ENCODE peak calls at places on chromosomes 11 and 22, in six cellular contexts. Z is sigmoid colon, X is left lung, V is cardiac fibroblast, D is fibroblast of villous mesenchyme, O is GM12865. Y is an unnamed sample.

GRCh38 chr11:41281131-41281742 is 178.2 kb downstream of the LRRC4C start:
- DNase-seq in Z (no peak), V (no peak), O (no peak), D (no peak), X (no peak), Y (no peak)

GRCh38 chr22:50310949-50311444 is 3.6 kb upstream of the PLXNB2 start:
- DNase-seq in O (no peak), V (no peak), X (peak; percentile 28), D (no peak), Z (no peak), Y (no peak)

GRCh38 chr22:39253427-39254070 is 8.8 kb upstream of the PDGFB start:
- DNase-seq in O (peak; percentile 45), D (peak; percentile 84), V (peak; percentile 75), X (peak; percentile 71), Z (no peak), Y (no peak)

GRCh38 chr11:104151404-104152204 is 12.3 kb downstream of the PDGFD start:
- DNase-seq in X (no peak), Z (no peak), V (peak; percentile 49), O (peak; percentile 9), D (no peak), Y (no peak)

GRCh38 chr22:47534150-47535133 is 772.0 kb downstream of the TBC1D22A start:
- DNase-seq in X (no peak), D (no peak), V (no peak), O (no peak), Z (no peak), Y (no peak)

GRCh38 chr22:19637405-19638281 is 76.7 kb upstream of the SEPTIN5 start:
- DNase-seq in V (no peak), D (no peak), X (no peak), Z (peak; percentile 37), O (no peak), Y (no peak)

GRCh38 chr11:93740802-93741093 is 547 bp downstream of the TAF1D start:
- DNase-seq in O (peak; percentile 85), X (peak; percentile 66), Z (peak; percentile 79), D (peak; percentile 73), V (peak; percentile 73), Y (no peak)

GRCh38 chr11:40338739-40339138 is 1120.7 kb downstream of the LRRC4C start:
- DNase-seq in O (no peak), V (peak; percentile 20), Z (no peak), D (peak; percentile 47), X (no peak), Y (no peak)

GRCh38 chr11:17978553-17979287 is 34.1 kb downstream of the SERGEF start:
- DNase-seq in X (peak; percentile 36), V (peak; percentile 59), Z (no peak), O (peak; percentile 49), D (peak; percentile 35), Y (no peak)

GRCh38 chr22:39931271-39931670 is 28.9 kb upstream of the TMA7B start:
- DNase-seq in V (no peak), D (no peak), Z (no peak), O (no peak), X (no peak), Y (no peak)

GRCh38 chr22:46649176-46650077 is 29.2 kb downstream of the GRAMD4 start:
- DNase-seq in D (peak; percentile 93), V (peak; percentile 86), Z (no peak), O (no peak), X (no peak), Y (no peak)

GRCh38 chr22:28711820-28712777 is 29.5 kb downstream of the CHEK2 start:
- DNase-seq in D (peak; percentile 99), V (peak; percentile 88), Z (no peak), O (no peak), X (no peak), Y (peak; percentile 88)
- TF ChIP-seq CTCF in D (peak; percentile 32), V (peak; percentile 30), Z (no peak), O (no peak), X (no peak), Y (peak; percentile 32)

DNA sequence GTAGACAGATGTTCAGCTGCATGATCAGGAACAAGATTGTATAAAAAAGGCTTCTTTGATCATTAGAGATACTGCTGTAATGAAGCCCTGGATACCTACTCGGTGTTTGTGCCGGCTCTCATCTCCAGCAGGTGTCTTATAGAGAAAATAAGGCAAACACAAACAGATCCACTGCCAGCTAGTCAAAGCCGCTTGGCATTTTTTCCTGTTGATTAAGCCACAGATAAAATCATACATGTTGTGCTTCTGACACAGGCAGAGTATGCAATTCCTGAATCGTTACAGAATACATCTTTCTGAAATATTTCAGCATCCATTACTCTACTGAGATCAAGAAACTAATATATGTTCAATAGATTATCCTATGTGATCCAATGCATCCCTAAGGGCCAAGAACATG is 206.9 kb downstream of the CADM1 start:
- DNase-seq in X (no peak), V (no peak), O (no peak), Z (no peak), D (no peak), Y (no peak)
- TF ChIP-seq CTCF in X (no peak), V (no peak), O (no peak), Z (no peak), D (no peak), Y (no peak)

GRCh38 chr11:6300325-6300724 is 20.0 kb downstream of the CAVIN3 start:
- DNase-seq in D (peak; percentile 25), O (no peak), Z (no peak), V (no peak), X (no peak), Y (no peak)

GRCh38 chr11:6303657-6304056 is 16.6 kb downstream of the CAVIN3 start:
- DNase-seq in X (no peak), O (no peak), D (no peak), Z (no peak), V (no peak), Y (no peak)

GRCh38 chr11:6298605-6299004 is 21.7 kb downstream of the CAVIN3 start:
- DNase-seq in V (peak; percentile 58), O (peak; percentile 55), X (no peak), Z (no peak), D (peak; percentile 52), Y (no peak)

GRCh38 chr11:6301096-6301495 is 19.2 kb downstream of the CAVIN3 start:
- DNase-seq in Z (no peak), X (no peak), D (no peak), O (no peak), V (no peak), Y (no peak)

GRCh38 chr11:6297831-6298230 is 22.5 kb downstream of the CAVIN3 start:
- DNase-seq in O (no peak), Z (no peak), X (no peak), D (peak; percentile 20), V (no peak), Y (no peak)
- TF ChIP-seq CTCF in O (peak; percentile 10), Z (no peak), X (peak; percentile 25), D (peak; percentile 51), V (peak; percentile 45), Y (peak; percentile 56)

DNA sequence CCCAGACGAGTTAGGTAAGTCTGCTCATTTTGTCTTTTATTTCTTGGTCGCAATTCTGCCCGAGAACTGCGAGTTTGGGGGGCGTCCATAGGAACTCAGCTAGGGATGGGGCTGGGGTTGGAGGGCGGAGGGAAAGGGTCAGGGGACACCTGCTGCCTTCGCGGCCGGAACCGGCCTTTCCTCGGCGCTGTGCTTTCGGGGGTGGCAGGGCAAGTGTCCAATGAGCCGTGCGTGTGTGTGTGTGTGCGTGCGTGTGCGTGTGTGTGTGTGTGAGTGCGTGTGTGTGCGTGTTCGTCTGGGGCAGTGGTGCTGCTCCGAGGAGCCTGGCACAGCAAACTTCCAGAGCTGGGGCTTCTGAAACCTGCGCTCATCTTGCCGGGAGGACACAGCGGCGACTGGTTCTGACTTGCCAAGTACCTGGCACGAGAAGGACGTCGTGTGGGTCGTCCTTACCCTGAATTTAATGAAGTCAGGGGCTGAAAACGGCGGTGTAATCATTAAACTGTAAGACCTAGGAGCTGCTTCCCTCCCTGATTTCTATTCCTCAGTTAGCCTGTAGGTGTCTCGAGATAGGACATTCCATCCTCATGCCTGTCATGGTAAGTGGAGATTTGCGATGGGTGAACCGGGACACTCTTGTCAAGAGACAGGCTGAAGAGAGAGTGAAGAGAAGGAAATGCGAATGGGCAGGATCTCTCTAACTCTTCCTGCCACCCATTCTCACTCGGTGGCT is 27.0 kb upstream of the AMOTL1 start:
- DNase-seq in D (peak; percentile 61), O (peak; percentile 4), Z (peak; percentile 74), V (peak; percentile 58), X (no peak), Y (no peak)
- TF ChIP-seq CTCF in D (peak; percentile 63), O (no peak), Z (peak; percentile 58), V (peak; percentile 75), X (peak; percentile 33), Y (peak; percentile 55)

Y was measured in AG09319.